ENCODE peak calls at places on chromosomes 2 and 18, in five cellular contexts. M is BJ, P is mucosa of gallbladder, L is GM10248, I is NB4. D is an unnamed sample.

GRCh38 chr2:16972276-16972675 is 306.6 kb upstream of the CYRIA start:
- DNase-seq in M (no peak), P (no peak), L (no peak), I (no peak), D (no peak)

GRCh38 chr2:182173944-182174622 is 188.4 kb downstream of the PPP1R1C start:
- DNase-seq in M (no peak), P (no peak), L (no peak), I (no peak), D (no peak)

GRCh38 chr2:220147186-220147585 is 519.8 kb downstream of the SLC4A3 start:
- DNase-seq in M (peak), P (no peak), L (no peak), I (no peak), D (no peak)

GRCh38 chr18:50870138-50870845 is 8.6 kb upstream of the ME2 start:
- DNase-seq in M (peak), P (no peak), L (no peak), I (peak), D (no peak)

GRCh38 chr2:128665113-128665512 is 346.4 kb upstream of the HS6ST1 start:
- DNase-seq in M (no peak), P (peak), L (peak), I (no peak), D (no peak)

GRCh38 chr2:42925742-42926437 is 133.5 kb upstream of the HAAO start:
- DNase-seq in M (no peak), P (no peak), L (no peak), I (no peak), D (no peak)

GRCh38 chr2:111618577-111618930 is 265.4 kb downstream of the ANAPC1 start:
- DNase-seq in M (no peak), P (no peak), L (no peak), I (peak), D (no peak)

GRCh38 chr2:200525066-200525465 is 941 bp upstream of the SGO2 start:
- DNase-seq in M (no peak), P (no peak), L (no peak), I (no peak), D (no peak)

GRCh38 chr2:147600223-147600622 is 244.6 kb upstream of the ACVR2A start:
- DNase-seq in M (no peak), P (no peak), L (no peak), I (no peak), D (no peak)

GRCh38 chr2:165203689-165204559 is at the start of gene SCN3A:
- DNase-seq in M (peak), P (peak), L (peak), I (peak), D (peak)

GRCh38 chr18:23826850-23827620 is 137.8 kb downstream of the LAMA3 start:
- DNase-seq in M (no peak), P (no peak), L (no peak), I (no peak), D (no peak)

GRCh38 chr2:69169990-69170389 is 157.0 kb downstream of the ANTXR1 start:
- DNase-seq in M (no peak), P (no peak), L (peak), I (no peak), D (no peak)

GRCh38 chr2:235097196-235097895 is 145.5 kb downstream of the SH3BP4 start:
- DNase-seq in M (no peak), P (no peak), L (no peak), I (no peak), D (no peak)

GRCh38 chr2:204795156-204795555 is 249.9 kb downstream of the PARD3B start:
- DNase-seq in M (no peak), P (no peak), L (no peak), I (no peak), D (no peak)

GRCh38 chr18:36377626-36378025 is 80.1 kb downstream of the FHOD3 start:
- DNase-seq in M (no peak), P (no peak), L (no peak), I (no peak), D (no peak)

GRCh38 chr2:128306931-128307460 is 11.7 kb downstream of the HS6ST1 start:
- DNase-seq in M (no peak), P (no peak), L (no peak), I (no peak), D (no peak)

GRCh38 chr2:207847807-207848544 is 78.3 kb upstream of the FZD5 start:
- DNase-seq in M (no peak), P (peak), L (no peak), I (peak), D (no peak)

GRCh38 chr2:241088376-241088775 is 13.7 kb downstream of the MTERF4 start:
- DNase-seq in M (no peak), P (no peak), L (no peak), I (no peak), D (no peak)

GRCh38 chr2:44680983-44681481 is 260.5 kb upstream of the SIX3 start:
- DNase-seq in M (no peak), P (no peak), L (no peak), I (no peak), D (peak)

GRCh38 chr2:100321181-100321880 is 970 bp downstream of the LONRF2 start:
- DNase-seq in M (no peak), P (peak), L (peak), I (no peak), D (no peak)

GRCh38 chr2:69375494-69376353 is 11.3 kb downstream of the GFPT1 start:
- DNase-seq in M (no peak), P (peak), L (peak), I (peak), D (peak)

GRCh38 chr2:179826297-179826696 is 35.1 kb downstream of the ZNF385B start:
- DNase-seq in M (no peak), P (no peak), L (no peak), I (no peak), D (no peak)

GRCh38 chr2:179263460-179264237 is 983 bp downstream of the SESTD1 start:
- DNase-seq in M (no peak), P (peak), L (peak), I (peak), D (no peak)

GRCh38 chr2:7767902-7768301 is 850.7 kb downstream of the RNF144A start:
- DNase-seq in M (no peak), P (no peak), L (no peak), I (no peak), D (no peak)

GRCh38 chr18:42578781-42579180 is 536.7 kb downstream of the RIT2 start:
- DNase-seq in M (no peak), P (no peak), L (no peak), I (no peak), D (no peak)

GRCh38 chr2:43727634-43728014 is 46.2 kb upstream of the DYNC2LI1 start:
- DNase-seq in M (no peak), P (no peak), L (no peak), I (no peak), D (no peak)

GRCh38 chr2:168730391-168730790 is 72.0 kb upstream of the NOSTRIN start:
- DNase-seq in M (no peak), P (no peak), L (no peak), I (peak), D (no peak)

GRCh38 chr2:26011990-26012856 is 21.7 kb upstream of the RAB10 start:
- DNase-seq in M (no peak), P (peak), L (no peak), I (peak), D (no peak)